ENCODE peak calls at places on chromosome 21, in six cellular contexts. One of them, this sample, is unnamed.

GRCh38 chr21:43767980-43768867 is 7.9 kb downstream of the CSTB start:
- DNase-seq in psoas muscle: peak
- DNase-seq in A549: peak
- DNase-seq in esophagus squamous epithelium: no peak
- DNase-seq in NB4: peak
- DNase-seq in GM03348: peak
- DNase-seq in this sample: peak

GRCh38 chr21:37130971-37131370 is 57.9 kb downstream of the TTC3 start:
- DNase-seq in psoas muscle: no peak
- DNase-seq in A549: no peak
- DNase-seq in esophagus squamous epithelium: no peak
- DNase-seq in NB4: no peak
- DNase-seq in GM03348: no peak
- DNase-seq in this sample: peak

GRCh38 chr21:42505090-42505726 is 8.4 kb upstream of the SLC37A1 start:
- DNase-seq in psoas muscle: no peak
- DNase-seq in A549: no peak
- DNase-seq in esophagus squamous epithelium: no peak
- DNase-seq in NB4: peak
- DNase-seq in GM03348: no peak
- DNase-seq in this sample: no peak

GRCh38 chr21:28641731-28642130 is 350.9 kb downstream of the LTN1 start:
- DNase-seq in psoas muscle: no peak
- DNase-seq in A549: no peak
- DNase-seq in esophagus squamous epithelium: no peak
- DNase-seq in NB4: no peak
- DNase-seq in GM03348: no peak
- DNase-seq in this sample: no peak

GRCh38 chr21:16269497-16269896 is 539.7 kb downstream of the USP25 start:
- DNase-seq in psoas muscle: no peak
- DNase-seq in A549: no peak
- DNase-seq in esophagus squamous epithelium: no peak
- DNase-seq in NB4: no peak
- DNase-seq in GM03348: no peak
- DNase-seq in this sample: no peak

GRCh38 chr21:21002137-21002536 is 3.9 kb downstream of the NCAM2 start:
- DNase-seq in psoas muscle: no peak
- DNase-seq in A549: no peak
- DNase-seq in esophagus squamous epithelium: no peak
- DNase-seq in NB4: no peak
- DNase-seq in GM03348: no peak
- DNase-seq in this sample: no peak

GRCh38 chr21:42735944-42736343 is 82.5 kb downstream of the PDE9A start:
- DNase-seq in psoas muscle: no peak
- DNase-seq in A549: no peak
- DNase-seq in esophagus squamous epithelium: no peak
- DNase-seq in NB4: no peak
- DNase-seq in GM03348: no peak
- DNase-seq in this sample: no peak

GRCh38 chr21:25421327-25422028 is 185.8 kb downstream of the MRPL39 start:
- DNase-seq in psoas muscle: no peak
- DNase-seq in A549: peak
- DNase-seq in esophagus squamous epithelium: no peak
- DNase-seq in NB4: peak
- DNase-seq in GM03348: peak
- DNase-seq in this sample: peak

GRCh38 chr21:16079830-16080229 is 350.0 kb downstream of the USP25 start:
- DNase-seq in psoas muscle: no peak
- DNase-seq in A549: peak
- DNase-seq in esophagus squamous epithelium: no peak
- DNase-seq in NB4: no peak
- DNase-seq in GM03348: no peak
- DNase-seq in this sample: peak

GRCh38 chr21:27423906-27424595 is 457.2 kb upstream of the ADAMTS5 start:
- DNase-seq in psoas muscle: no peak
- DNase-seq in A549: no peak
- DNase-seq in esophagus squamous epithelium: no peak
- DNase-seq in NB4: no peak
- DNase-seq in GM03348: no peak
- DNase-seq in this sample: peak

GRCh38 chr21:34243562-34243961 is 120.2 kb upstream of the KCNE2 start:
- DNase-seq in psoas muscle: no peak
- DNase-seq in A549: peak
- DNase-seq in esophagus squamous epithelium: no peak
- DNase-seq in NB4: peak
- DNase-seq in GM03348: peak
- DNase-seq in this sample: peak

GRCh38 chr21:41846033-41846317 is 33.2 kb downstream of the PRDM15 start:
- DNase-seq in psoas muscle: no peak
- DNase-seq in A549: no peak
- DNase-seq in esophagus squamous epithelium: no peak
- DNase-seq in NB4: no peak
- DNase-seq in GM03348: no peak
- DNase-seq in this sample: no peak

GRCh38 chr21:39447264-39447663 is 1.7 kb upstream of the LCA5L start:
- DNase-seq in psoas muscle: no peak
- DNase-seq in A549: no peak
- DNase-seq in esophagus squamous epithelium: no peak
- DNase-seq in NB4: no peak
- DNase-seq in GM03348: no peak
- DNase-seq in this sample: no peak

GRCh38 chr21:44547656-44548331 is 3.5 kb downstream of the KRTAP10-2 start:
- DNase-seq in psoas muscle: no peak
- DNase-seq in A549: no peak
- DNase-seq in esophagus squamous epithelium: no peak
- DNase-seq in NB4: no peak
- DNase-seq in GM03348: no peak
- DNase-seq in this sample: no peak

GRCh38 chr21:45365608-45366241 is 39.2 kb upstream of the COL18A1 start:
- DNase-seq in psoas muscle: peak
- DNase-seq in A549: peak
- DNase-seq in esophagus squamous epithelium: no peak
- DNase-seq in NB4: no peak
- DNase-seq in GM03348: peak
- DNase-seq in this sample: peak

GRCh38 chr21:37787456-37787855 is 128.8 kb downstream of the KCNJ6 start:
- DNase-seq in psoas muscle: no peak
- DNase-seq in A549: peak
- DNase-seq in esophagus squamous epithelium: no peak
- DNase-seq in NB4: no peak
- DNase-seq in GM03348: peak
- DNase-seq in this sample: peak

GRCh38 chr21:15058718-15059316 is 6.0 kb downstream of the NRIP1 start:
- DNase-seq in psoas muscle: no peak
- DNase-seq in A549: peak
- DNase-seq in esophagus squamous epithelium: no peak
- DNase-seq in NB4: no peak
- DNase-seq in GM03348: peak
- DNase-seq in this sample: peak

GRCh38 chr21:41752231-41752681 is 14.6 kb downstream of the RIPK4 start:
- DNase-seq in psoas muscle: no peak
- DNase-seq in A549: no peak
- DNase-seq in esophagus squamous epithelium: no peak
- DNase-seq in NB4: peak
- DNase-seq in GM03348: peak
- DNase-seq in this sample: peak

GRCh38 chr21:27047331-27048314 is 80.7 kb upstream of the ADAMTS5 start:
- DNase-seq in psoas muscle: no peak
- DNase-seq in A549: no peak
- DNase-seq in esophagus squamous epithelium: no peak
- DNase-seq in NB4: no peak
- DNase-seq in GM03348: peak
- DNase-seq in this sample: peak